ENCODE peak calls at places on chromosomes 16 and 17, in four cellular contexts. B is WTC11, W is spleen, P is heart left ventricle. O is an unnamed sample.

GRCh38 chr16:16014329-16015224 is 65.2 kb downstream of the ABCC1 start:
- DNase-seq in B (no peak), W (no peak), P (peak; percentile 67), O (no peak)

GRCh38 chr16:81466351-81466960 is 21.8 kb downstream of the CMIP start:
- DNase-seq in B (no peak), W (no peak), P (no peak), O (no peak)

GRCh38 chr16:87098361-87098760 is 218.8 kb downstream of the C16orf95 start:
- DNase-seq in B (no peak), W (no peak), P (no peak), O (no peak)

GRCh38 chr17:27846042-27846655 is 45.8 kb upstream of the NOS2 start:
- DNase-seq in B (no peak), W (no peak), P (no peak), O (no peak)

GRCh38 chr17:63774141-63774981 is at the start of gene DDX42:
- DNase-seq in B (peak; percentile 91), W (peak; percentile 96), P (peak; percentile 93), O (no peak)

GRCh38 chr17:70687421-70687820 is 518.1 kb downstream of the KCNJ2 start:
- DNase-seq in B (no peak), W (no peak), P (no peak), O (no peak)

GRCh38 chr16:81181013-81181720 is 57.3 kb upstream of the BCO1 start:
- DNase-seq in B (peak; percentile 88), W (no peak), P (peak; percentile 84), O (no peak)

GRCh38 chr17:14270508-14270907 is 30.4 kb upstream of the HS3ST3B1 start:
- DNase-seq in B (no peak), W (no peak), P (no peak), O (no peak)

GRCh38 chr16:23595246-23595950 is 718 bp downstream of the NDUFAB1 start:
- DNase-seq in B (no peak), W (no peak), P (no peak), O (no peak)

GRCh38 chr17:44004761-44005526 is 522 bp downstream of the NAGS start:
- DNase-seq in B (peak; percentile 44), W (peak; percentile 81), P (no peak), O (no peak)

GRCh38 chr16:9102379-9102778 is 10.9 kb downstream of the HAPSTR1 start:
- DNase-seq in B (no peak), W (no peak), P (no peak), O (no peak)

GRCh38 chr16:48176635-48177408 is 21.0 kb upstream of the ABCC12 start:
- DNase-seq in B (no peak), W (no peak), P (no peak), O (no peak)

GRCh38 chr17:77374170-77374936 is 233.6 kb downstream of the SEC14L1 start:
- DNase-seq in B (peak; percentile 86), W (peak; percentile 95), P (peak; percentile 88), O (no peak)

GRCh38 chr17:59105852-59106462 is 723 bp downstream of the TRIM37 start:
- DNase-seq in B (no peak), W (peak; percentile 92), P (peak; percentile 63), O (no peak)

GRCh38 chr17:59108400-59109102 is 1.9 kb upstream of the TRIM37 start:
- DNase-seq in B (no peak), W (no peak), P (no peak), O (no peak)

GRCh38 chr17:59107306-59107670 is 608 bp upstream of the TRIM37 start:
- DNase-seq in B (no peak), W (no peak), P (no peak), O (no peak)

GRCh38 chr17:59110973-59111372 is 4.3 kb upstream of the TRIM37 start:
- DNase-seq in B (no peak), W (no peak), P (no peak), O (no peak)

DNA sequence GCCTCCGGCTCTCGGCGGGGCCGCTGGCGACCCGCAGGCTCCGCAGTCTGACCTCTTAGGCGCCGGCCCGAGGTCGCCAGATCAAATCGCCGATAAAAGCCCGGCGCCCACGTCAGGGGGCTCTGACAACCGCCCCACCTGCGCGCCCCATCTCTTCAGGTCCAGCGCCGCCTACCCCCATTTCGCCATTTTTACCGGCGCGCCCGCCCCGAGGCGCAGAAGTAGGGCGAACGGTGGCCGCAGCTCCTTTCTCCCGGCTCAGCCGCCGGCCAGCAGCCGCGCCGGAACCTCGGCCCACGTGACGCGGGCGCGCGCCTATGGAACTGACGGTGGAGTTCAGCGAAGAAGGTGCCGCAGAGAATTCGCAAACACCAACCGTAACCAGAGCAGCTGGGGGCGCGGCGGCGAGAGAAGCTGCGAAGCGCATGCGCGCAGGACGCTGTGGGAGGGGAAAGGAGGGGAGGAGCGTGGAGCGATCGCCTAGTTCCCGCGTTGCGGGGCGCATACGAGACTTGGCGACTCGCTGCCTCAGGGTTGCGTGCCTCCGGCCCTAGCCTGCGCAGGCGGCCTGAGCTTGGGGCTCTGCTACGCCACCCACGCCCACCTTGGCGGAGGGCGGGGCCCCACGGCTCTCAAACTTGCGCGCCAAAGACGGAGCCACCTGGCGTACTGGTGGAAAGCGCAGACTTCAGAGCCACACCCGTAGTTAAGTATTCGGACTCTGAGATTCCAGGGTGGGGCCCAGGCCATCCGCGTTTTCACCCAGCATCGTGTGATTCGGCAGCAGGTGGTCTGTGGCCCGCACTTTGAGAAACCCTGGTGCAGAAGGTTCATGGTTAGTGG is at the start of gene TRIM37:
- DNase-seq in B (peak; percentile 98), W (peak; percentile 100), P (peak; percentile 97), O (peak; percentile 100)
- TF ChIP-seq CTCF in B (no peak), W (peak; percentile 23), P (no peak), O (peak; percentile 38)

DNA sequence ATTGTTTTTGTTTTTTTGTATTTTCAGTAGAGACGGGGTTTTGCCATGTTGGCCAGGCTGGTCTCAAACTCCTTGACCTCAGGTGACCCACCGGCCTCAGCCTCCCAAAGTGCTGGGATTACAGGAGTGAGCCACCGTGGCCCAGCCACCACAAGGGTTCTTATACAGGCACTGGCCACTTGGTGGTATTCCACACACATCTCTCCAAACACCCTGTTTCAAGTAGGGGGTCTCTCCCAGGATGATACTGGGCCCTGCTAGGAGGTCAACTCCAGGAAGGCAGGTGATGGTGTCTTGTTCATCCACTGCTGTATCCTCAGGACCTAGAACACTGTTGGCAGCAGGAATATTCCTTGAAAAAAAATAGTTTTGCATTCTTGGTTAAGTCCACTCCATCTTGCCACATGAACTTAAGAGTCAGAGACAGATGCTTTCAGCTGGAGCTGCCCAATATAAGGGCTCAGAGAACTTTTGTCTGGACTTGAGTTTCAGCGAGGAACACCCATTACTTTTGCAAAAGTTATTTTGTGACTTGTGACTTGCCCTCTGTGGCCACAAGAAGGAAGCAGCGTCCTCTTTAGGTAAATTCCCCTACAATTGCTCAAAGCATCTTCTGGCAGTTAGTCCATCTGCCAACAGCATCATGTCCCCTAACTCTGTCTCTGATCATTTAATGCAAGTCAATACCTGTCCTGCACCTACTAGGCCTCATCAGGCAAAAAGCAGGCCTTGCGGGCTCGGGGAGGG is 7.4 kb upstream of the EEF2K start:
- DNase-seq in B (no peak), W (no peak), P (no peak), O (no peak)
- TF ChIP-seq CTCF in B (no peak), W (no peak), P (no peak), O (peak; percentile 6)

DNA sequence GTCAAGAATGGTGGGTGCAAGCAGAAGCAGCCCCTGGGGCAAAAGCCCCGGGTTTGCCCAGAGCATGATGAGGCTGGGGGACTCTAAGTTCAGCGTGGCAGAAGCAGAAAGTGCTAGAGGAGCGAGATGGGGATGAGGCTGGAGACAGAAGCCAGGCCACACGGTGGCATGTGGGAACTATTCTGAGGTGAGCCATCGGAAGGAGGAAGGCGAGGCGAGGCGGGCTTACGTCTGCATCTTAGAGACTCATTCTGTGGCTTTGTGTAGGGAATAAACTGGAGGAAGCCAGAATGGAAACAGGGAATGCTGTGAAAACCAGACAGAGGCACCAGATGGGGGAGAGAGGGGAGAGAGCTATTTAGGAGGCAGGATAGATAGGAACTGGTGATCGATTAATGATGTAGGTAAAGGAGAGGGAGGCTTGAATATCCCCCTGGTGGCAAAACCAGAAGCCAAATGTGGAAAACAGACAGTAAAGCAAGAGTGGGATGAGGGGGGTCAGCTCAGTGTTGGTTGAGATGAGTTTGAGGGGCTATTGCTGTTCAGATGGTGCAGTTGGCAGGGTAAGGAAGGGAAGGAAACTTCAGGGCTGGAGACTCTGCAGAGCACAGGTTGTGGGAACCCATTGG is 3.1 kb upstream of the TNFSF13 start:
- DNase-seq in B (no peak), W (no peak), P (no peak), O (no peak)
- TF ChIP-seq CTCF in B (no peak), W (no peak), P (no peak), O (peak; percentile 42)

DNA sequence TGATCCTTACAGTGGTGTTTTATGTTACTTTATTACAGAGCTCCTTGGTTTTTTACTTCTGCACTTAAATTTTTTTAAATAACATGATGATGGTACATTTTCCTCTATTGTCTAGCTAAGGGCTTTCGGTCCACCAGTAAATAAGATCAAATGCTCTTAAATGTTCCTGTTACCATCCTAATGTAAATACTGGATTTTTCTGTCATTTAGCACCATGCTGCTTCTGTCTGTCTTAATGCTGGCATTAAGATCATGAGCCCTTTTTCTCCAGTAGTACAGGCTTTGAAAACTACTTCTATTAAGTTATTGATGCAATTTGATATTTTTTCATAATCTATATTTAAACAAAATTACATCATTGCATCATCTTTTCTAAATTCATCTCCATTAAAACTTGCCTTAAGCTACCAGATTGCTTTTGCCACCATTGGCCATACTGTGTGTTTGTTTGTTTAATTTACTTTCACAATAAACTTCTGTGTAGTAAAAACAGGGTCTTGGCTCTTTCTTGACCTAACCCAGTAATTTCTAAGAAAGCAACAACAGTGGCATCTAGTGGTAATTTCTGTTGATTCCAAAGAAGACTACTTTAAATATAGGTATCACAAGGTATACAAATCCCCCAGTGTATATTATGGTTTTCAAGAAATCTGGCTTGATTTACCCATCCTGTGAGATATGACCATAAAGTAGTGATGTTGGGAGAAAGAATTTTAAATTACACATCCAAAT is 9.0 kb upstream of the PHAF1 start:
- DNase-seq in B (no peak), W (no peak), P (no peak), O (no peak)
- TF ChIP-seq CTCF in B (no peak), W (no peak), P (peak; percentile 26), O (peak; percentile 81)

GRCh38 chr16:11295672-11296071 is 14.5 kb upstream of the PRM1 start:
- DNase-seq in B (no peak), W (no peak), P (no peak), O (no peak)

GRCh38 chr16:11296351-11296705 is 15.2 kb upstream of the PRM1 start:
- DNase-seq in B (no peak), W (no peak), P (no peak), O (no peak)

GRCh38 chr16:11296706-11297491 is 15.8 kb upstream of the PRM1 start:
- DNase-seq in B (no peak), W (no peak), P (no peak), O (no peak)

GRCh38 chr16:11298143-11298900 is 17.2 kb upstream of the PRM1 start:
- DNase-seq in B (no peak), W (no peak), P (no peak), O (no peak)

DNA sequence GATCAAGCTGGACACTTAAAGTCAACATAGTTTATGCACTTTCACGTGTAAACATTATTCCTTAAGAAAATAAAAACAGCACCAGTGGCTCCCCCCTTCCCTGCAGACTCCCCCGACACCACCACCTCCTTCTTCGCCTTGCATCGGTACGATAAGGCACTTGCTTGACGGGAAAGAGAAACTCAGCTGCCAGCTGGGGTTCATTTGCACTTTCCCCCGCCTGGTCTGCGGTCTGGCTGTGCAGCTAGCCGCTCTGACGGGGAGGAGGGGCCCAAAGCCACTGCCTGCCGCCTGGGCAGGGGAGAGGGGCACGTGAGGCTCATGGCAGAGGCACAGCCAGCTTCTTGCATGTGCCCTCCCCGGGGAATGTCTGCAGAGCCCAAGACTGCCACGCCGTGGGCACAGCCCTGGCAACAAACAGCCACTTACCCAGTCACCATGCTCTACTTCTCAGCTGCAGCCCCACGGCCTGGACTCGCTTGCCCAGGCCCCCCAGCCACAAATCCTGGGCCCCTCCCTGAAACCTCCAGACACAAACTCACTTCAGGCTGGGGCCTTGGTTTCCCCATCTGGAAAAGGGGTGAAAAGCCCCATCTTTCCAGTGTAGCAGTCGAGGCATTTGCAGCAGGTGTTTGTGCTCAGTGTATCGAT is 16.5 kb upstream of the PRM1 start:
- DNase-seq in B (peak; percentile 69), W (peak; percentile 96), P (peak; percentile 68), O (no peak)
- TF ChIP-seq CTCF in B (no peak), W (no peak), P (peak; percentile 41), O (peak; percentile 54)